ENCODE peak calls at places on chromosomes 13 and 19, in eight cellular contexts. N, X, S, T, Y, Z, F and E are unnamed samples.

GRCh38 chr19:34306213-34306661 is 51.9 kb downstream of the GARRE1 start:
- DNase-seq in N (no peak), X (peak), S (no peak), T (no peak), Y (peak), Z (no peak), F (no peak), E (no peak)

GRCh38 chr13:82847595-82847994 is 1034.7 kb downstream of the SLITRK1 start:
- DNase-seq in N (no peak), X (no peak), S (peak), T (no peak), Y (no peak), Z (no peak), F (no peak), E (peak)

GRCh38 chr19:40791996-40792395 is 7.0 kb upstream of the EGLN2 start:
- DNase-seq in N (no peak), X (no peak), S (no peak), T (no peak), Y (no peak), Z (no peak), F (no peak), E (no peak)

GRCh38 chr13:73001971-73002370 is 56.8 kb upstream of the KLF5 start:
- DNase-seq in N (no peak), X (no peak), S (no peak), T (no peak), Y (no peak), Z (no peak), F (no peak), E (peak)

GRCh38 chr13:82688400-82688999 is 1193.8 kb downstream of the SLITRK1 start:
- DNase-seq in N (no peak), X (no peak), S (peak), T (peak), Y (no peak), Z (peak), F (no peak), E (no peak)

GRCh38 chr13:105007166-105007808 is 1528.2 kb downstream of the EFNB2 start:
- DNase-seq in N (no peak), X (no peak), S (no peak), T (no peak), Y (no peak), Z (no peak), F (no peak), E (no peak)

GRCh38 chr19:12333162-12334159 is at the start of gene ZNF563:
- DNase-seq in N (peak), X (peak), S (peak), T (peak), Y (peak), Z (peak), F (peak), E (peak)

GRCh38 chr19:43525836-43526771 is 897 bp downstream of the ETHE1 start:
- DNase-seq in N (no peak), X (peak), S (no peak), T (no peak), Y (no peak), Z (peak), F (no peak), E (peak)

GRCh38 chr13:59906413-59907027 is 257.2 kb downstream of the DIAPH3 start:
- DNase-seq in N (no peak), X (no peak), S (peak), T (peak), Y (no peak), Z (peak), F (peak), E (peak)

GRCh38 chr13:20049558-20050473 is 91.3 kb downstream of the ZMYM2 start:
- DNase-seq in N (no peak), X (no peak), S (peak), T (no peak), Y (no peak), Z (peak), F (no peak), E (no peak)

GRCh38 chr19:39768334-39768733 is 10.3 kb upstream of the LEUTX start:
- DNase-seq in N (no peak), X (no peak), S (no peak), T (no peak), Y (no peak), Z (no peak), F (no peak), E (no peak)

GRCh38 chr19:55005684-55006488 is 32.2 kb downstream of the GP6 start:
- DNase-seq in N (no peak), X (no peak), S (no peak), T (peak), Y (peak), Z (peak), F (no peak), E (peak)

GRCh38 chr19:33450689-33451088 is 70.9 kb downstream of the PEPD start:
- DNase-seq in N (no peak), X (no peak), S (no peak), T (no peak), Y (no peak), Z (no peak), F (no peak), E (no peak)

GRCh38 chr19:38265213-38265861 is 964 bp downstream of the SPINT2 start:
- DNase-seq in N (no peak), X (no peak), S (no peak), T (no peak), Y (no peak), Z (peak), F (no peak), E (peak)

GRCh38 chr19:18629166-18630088 is 7.4 kb upstream of the KLHL26 start:
- DNase-seq in N (no peak), X (no peak), S (peak), T (no peak), Y (no peak), Z (no peak), F (no peak), E (peak)

GRCh38 chr13:51523082-51523518 is 61.2 kb upstream of the WDFY2 start:
- DNase-seq in N (no peak), X (peak), S (peak), T (peak), Y (no peak), Z (peak), F (no peak), E (no peak)

GRCh38 chr13:32284927-32285632 is 30.1 kb downstream of the ZAR1L start:
- DNase-seq in N (no peak), X (no peak), S (peak), T (peak), Y (no peak), Z (no peak), F (peak), E (no peak)

GRCh38 chr19:35272954-35273649 is 4.3 kb downstream of the USF2 start:
- DNase-seq in N (no peak), X (no peak), S (no peak), T (no peak), Y (no peak), Z (no peak), F (no peak), E (no peak)

GRCh38 chr13:110444226-110444653 is 117.3 kb downstream of the RAB20 start:
- DNase-seq in N (no peak), X (no peak), S (peak), T (peak), Y (no peak), Z (no peak), F (peak), E (no peak)

GRCh38 chr19:3985643-3986259 is 488 bp upstream of the EEF2 start:
- DNase-seq in N (no peak), X (no peak), S (no peak), T (no peak), Y (no peak), Z (no peak), F (no peak), E (no peak)

GRCh38 chr13:33351324-33351723 is 65.8 kb upstream of the STARD13 start:
- DNase-seq in N (no peak), X (no peak), S (peak), T (no peak), Y (no peak), Z (no peak), F (peak), E (peak)

GRCh38 chr19:17711851-17712250 is 7.4 kb upstream of the MAP1S start:
- DNase-seq in N (no peak), X (no peak), S (no peak), T (no peak), Y (no peak), Z (no peak), F (no peak), E (no peak)

GRCh38 chr19:33927789-33928457 is 131.3 kb downstream of the KCTD15 start:
- DNase-seq in N (no peak), X (no peak), S (no peak), T (no peak), Y (no peak), Z (no peak), F (no peak), E (no peak)

GRCh38 chr13:70568571-70568970 is 460.3 kb upstream of the KLHL1 start:
- DNase-seq in N (no peak), X (no peak), S (peak), T (peak), Y (no peak), Z (peak), F (peak), E (peak)

GRCh38 chr13:48302920-48303330 is 626 bp upstream of the RB1 start:
- DNase-seq in N (no peak), X (no peak), S (no peak), T (peak), Y (no peak), Z (peak), F (no peak), E (no peak)

GRCh38 chr19:32317045-32317444 is 28.4 kb upstream of the ZNF507 start:
- DNase-seq in N (no peak), X (no peak), S (no peak), T (no peak), Y (no peak), Z (no peak), F (no peak), E (no peak)

GRCh38 chr19:54335164-54335563 is 3.8 kb downstream of the LILRA4 start:
- DNase-seq in N (no peak), X (no peak), S (no peak), T (peak), Y (no peak), Z (no peak), F (no peak), E (no peak)

GRCh38 chr13:37342205-37342604 is 236.7 kb upstream of the CSNK1A1L start:
- DNase-seq in N (no peak), X (no peak), S (no peak), T (no peak), Y (no peak), Z (no peak), F (no peak), E (peak)

GRCh38 chr13:111202745-111203144 is 87.6 kb downstream of the ARHGEF7 start:
- DNase-seq in N (no peak), X (no peak), S (peak), T (peak), Y (peak), Z (peak), F (peak), E (peak)

GRCh38 chr19:49567722-49568454 is 12.5 kb downstream of the NOSIP start:
- DNase-seq in N (no peak), X (no peak), S (no peak), T (no peak), Y (no peak), Z (peak), F (no peak), E (no peak)

GRCh38 chr19:3606174-3606689 is 443 bp downstream of the TBXA2R start:
- DNase-seq in N (no peak), X (peak), S (no peak), T (no peak), Y (peak), Z (peak), F (no peak), E (peak)

GRCh38 chr13:21361706-21362105 is 97.4 kb downstream of the ZDHHC20 start:
- DNase-seq in N (no peak), X (no peak), S (no peak), T (no peak), Y (no peak), Z (no peak), F (no peak), E (no peak)

GRCh38 chr13:109516196-109516595 is 270.2 kb downstream of the IRS2 start:
- DNase-seq in N (no peak), X (no peak), S (no peak), T (no peak), Y (no peak), Z (no peak), F (no peak), E (no peak)

GRCh38 chr13:40388617-40389016 is 277.8 kb downstream of the FOXO1 start:
- DNase-seq in N (peak), X (no peak), S (no peak), T (no peak), Y (peak), Z (peak), F (no peak), E (no peak)

GRCh38 chr19:48480151-48480475 is 10.9 kb downstream of the CYTH2 start:
- DNase-seq in N (no peak), X (no peak), S (no peak), T (no peak), Y (no peak), Z (peak), F (peak), E (no peak)